ENCODE peak calls at places on chromosomes 7 and 10, in eight cellular contexts. K is stimulated activated CD8-positive, alpha-beta memory T cell treated with anti-CD3 and anti-CD28 coated beads, Interleukin-2, amount 100 ng/mL, for 48 hours; C is GM04504; X is Calu3; W is H7; S is NCI-H446; M is effector memory CD8-positive, alpha-beta T cell; F is activated T-cell treated with anti-CD3 and anti-CD28 coated beads, Interleukin-2, amount 50 U/mL, for 72 hours. P is an unnamed sample.

GRCh38 chr7:157009170-157009777 is 1.2 kb downstream of the MNX1 start:
- DNase-seq in K (no peak), C (no peak), X (peak), W (peak), S (no peak), M (no peak), F (no peak), P (no peak)

GRCh38 chr10:119209050-119209735 is 1.8 kb downstream of the GRK5 start:
- DNase-seq in K (peak), C (no peak), X (peak), W (peak), S (peak), M (peak), F (peak), P (no peak)

GRCh38 chr7:105413887-105414437 is 25.2 kb upstream of the SRPK2 start:
- DNase-seq in K (no peak), C (no peak), X (no peak), W (peak), S (no peak), M (no peak), F (no peak), P (no peak)

GRCh38 chr10:87860156-87860795 is 3.1 kb downstream of the KLLN start:
- DNase-seq in K (no peak), C (peak), X (no peak), W (peak), S (peak), M (peak), F (no peak), P (peak)

GRCh38 chr10:131698232-131698631 is 202.6 kb upstream of the PPP2R2D start:
- DNase-seq in K (no peak), C (no peak), X (no peak), W (no peak), S (no peak), M (no peak), F (no peak), P (no peak)

GRCh38 chr10:97427571-97428179 is 1.7 kb downstream of the PGAM1 start:
- DNase-seq in K (no peak), C (no peak), X (peak), W (peak), S (no peak), M (no peak), F (peak), P (no peak)

GRCh38 chr10:30063098-30063497 is 3.7 kb upstream of the JCAD start:
- DNase-seq in K (no peak), C (peak), X (no peak), W (no peak), S (no peak), M (no peak), F (no peak), P (no peak)

GRCh38 chr10:89478739-89479116 is 56.7 kb downstream of the SLC16A12 start:
- DNase-seq in K (no peak), C (no peak), X (no peak), W (no peak), S (no peak), M (no peak), F (no peak), P (no peak)

GRCh38 chr10:58818889-58819288 is 306.2 kb downstream of the BICC1 start:
- DNase-seq in K (no peak), C (peak), X (peak), W (no peak), S (peak), M (no peak), F (no peak), P (no peak)

GRCh38 chr7:127953423-127953822 is 77.8 kb downstream of the LRRC4 start:
- DNase-seq in K (no peak), C (no peak), X (no peak), W (no peak), S (no peak), M (no peak), F (no peak), P (no peak)

GRCh38 chr7:20574784-20575757 is 40.4 kb upstream of the ABCB5 start:
- DNase-seq in K (no peak), C (no peak), X (no peak), W (no peak), S (no peak), M (no peak), F (no peak), P (no peak)

GRCh38 chr7:4201566-4201965 is 480.5 kb upstream of the FOXK1 start:
- DNase-seq in K (no peak), C (no peak), X (no peak), W (no peak), S (no peak), M (no peak), F (no peak), P (no peak)

GRCh38 chr10:132520147-132520811 is 17.3 kb upstream of the INPP5A start:
- DNase-seq in K (no peak), C (peak), X (no peak), W (peak), S (no peak), M (no peak), F (no peak), P (no peak)

GRCh38 chr7:158753900-158754299 is 49.3 kb upstream of the NCAPG2 start:
- DNase-seq in K (no peak), C (no peak), X (no peak), W (no peak), S (no peak), M (no peak), F (no peak), P (no peak)

GRCh38 chr10:107477266-107477665 is 312.8 kb upstream of the SORCS1 start:
- DNase-seq in K (no peak), C (no peak), X (no peak), W (no peak), S (no peak), M (no peak), F (no peak), P (no peak)

GRCh38 chr10:22712246-22712958 is 2.0 kb downstream of the PIP4K2A start:
- DNase-seq in K (no peak), C (no peak), X (no peak), W (no peak), S (no peak), M (no peak), F (no peak), P (no peak)

GRCh38 chr7:45252857-45253256 is 95.3 kb downstream of the RAMP3 start:
- DNase-seq in K (no peak), C (no peak), X (no peak), W (no peak), S (no peak), M (no peak), F (no peak), P (no peak)

GRCh38 chr7:69643708-69644445 is 45.6 kb downstream of the AUTS2 start:
- DNase-seq in K (no peak), C (no peak), X (no peak), W (no peak), S (no peak), M (no peak), F (no peak), P (no peak)

GRCh38 chr10:73954737-73955136 is 43.2 kb upstream of the VCL start:
- DNase-seq in K (no peak), C (no peak), X (no peak), W (no peak), S (no peak), M (no peak), F (no peak), P (no peak)

GRCh38 chr10:8049151-8049873 is 5.2 kb upstream of the GATA3 start:
- DNase-seq in K (no peak), C (no peak), X (peak), W (peak), S (no peak), M (no peak), F (no peak), P (no peak)

GRCh38 chr7:152587366-152587765 is 88.6 kb downstream of the XRCC2 start:
- DNase-seq in K (no peak), C (no peak), X (no peak), W (no peak), S (no peak), M (no peak), F (no peak), P (no peak)

GRCh38 chr10:98444314-98445006 is 2.3 kb downstream of the HPS1 start:
- DNase-seq in K (no peak), C (no peak), X (no peak), W (no peak), S (no peak), M (no peak), F (no peak), P (no peak)

GRCh38 chr10:132906836-132907235 is 35.5 kb downstream of the CFAP46 start:
- DNase-seq in K (no peak), C (no peak), X (no peak), W (no peak), S (no peak), M (no peak), F (no peak), P (no peak)

GRCh38 chr7:31019509-31019908 is 32.6 kb upstream of the ADCYAP1R1 start:
- DNase-seq in K (no peak), C (no peak), X (no peak), W (no peak), S (no peak), M (no peak), F (no peak), P (no peak)

GRCh38 chr10:59648711-59649201 is 60.9 kb downstream of the SLC16A9 start:
- DNase-seq in K (no peak), C (no peak), X (no peak), W (no peak), S (peak), M (no peak), F (no peak), P (no peak)

GRCh38 chr7:28076421-28077163 is 104.0 kb downstream of the JAZF1 start:
- DNase-seq in K (no peak), C (no peak), X (no peak), W (no peak), S (no peak), M (no peak), F (no peak), P (no peak)

GRCh38 chr10:117754770-117755510 is 212.4 kb downstream of the EMX2 start:
- DNase-seq in K (no peak), C (no peak), X (no peak), W (no peak), S (no peak), M (no peak), F (no peak), P (no peak)

GRCh38 chr10:12782537-12782936 is 219.0 kb downstream of the CCDC3 start:
- DNase-seq in K (peak), C (no peak), X (peak), W (peak), S (peak), M (no peak), F (peak), P (no peak)

GRCh38 chr7:74575083-74575803 is 82.3 kb upstream of the GTF2I start:
- DNase-seq in K (no peak), C (no peak), X (peak), W (no peak), S (no peak), M (no peak), F (no peak), P (no peak)

GRCh38 chr7:129989466-129989865 is 36.7 kb upstream of the UBE2H start:
- DNase-seq in K (no peak), C (no peak), X (peak), W (no peak), S (no peak), M (no peak), F (peak), P (no peak)

GRCh38 chr7:129698516-129699418 is 87.2 kb downstream of the NRF1 start:
- DNase-seq in K (no peak), C (no peak), X (no peak), W (peak), S (no peak), M (no peak), F (no peak), P (no peak)